ENCODE peak calls at places on chromosomes 13 and 19, in nine cellular contexts. T is endodermal cell, H is PC-9, D is pancreas, I is nephron progenitor cell, K is cardiac fibroblast, L is omental fat pad, X is MCF 10A, A is IMR-90. E is an unnamed sample.

GRCh38 chr13:73254827-73255226 is 196.0 kb downstream of the KLF5 start:
- DNase-seq in H (no peak), T (no peak), X (peak), I (no peak), A (no peak), K (no peak), D (no peak), L (no peak), E (no peak)

GRCh38 chr19:33845498-33845897 is 48.8 kb downstream of the KCTD15 start:
- DNase-seq in A (no peak), K (no peak), X (no peak), T (no peak), D (no peak), H (no peak), L (no peak), I (no peak), E (no peak)

GRCh38 chr13:74168263-74168675 is 34.1 kb upstream of the KLF12 start:
- DNase-seq in I (no peak), A (no peak), L (no peak), X (no peak), K (no peak), H (no peak), D (no peak), T (no peak), E (no peak)

GRCh38 chr13:80550856-80551532 is 210.1 kb upstream of the SPRY2 start:
- DNase-seq in I (no peak), K (peak), L (no peak), A (no peak), T (no peak), X (no peak), H (no peak), D (no peak), E (no peak)

GRCh38 chr19:16161848-16162247 is 11.5 kb downstream of the CIB3 start:
- DNase-seq in I (no peak), H (peak), L (no peak), K (peak), A (peak), D (no peak), X (peak), T (no peak), E (no peak)

GRCh38 chr19:22634450-22634827 is 315 bp downstream of the ZNF492 start:
- DNase-seq in T (no peak), I (no peak), L (no peak), H (no peak), X (no peak), K (no peak), A (no peak), D (no peak), E (no peak)

GRCh38 chr13:91381371-91381770 is 17.1 kb upstream of the GPC5 start:
- DNase-seq in H (no peak), A (peak), K (peak), D (no peak), I (no peak), L (no peak), X (no peak), T (no peak), E (no peak)

GRCh38 chr13:50916701-50917184 is 7.2 kb downstream of the RNASEH2B start:
- DNase-seq in A (no peak), L (no peak), X (no peak), I (no peak), K (no peak), T (no peak), H (no peak), D (no peak), E (no peak)

GRCh38 chr13:50366488-50367174 is 351.4 kb downstream of the KCNRG start:
- DNase-seq in L (no peak), I (no peak), D (no peak), H (no peak), K (no peak), T (no peak), X (no peak), A (no peak), E (no peak)

GRCh38 chr13:90706631-90707030 is 640.9 kb upstream of the MIR17HG start:
- DNase-seq in H (no peak), X (no peak), D (no peak), I (no peak), L (no peak), A (no peak), K (no peak), T (no peak), E (no peak)

GRCh38 chr19:17504456-17504855 is 7.0 kb upstream of the PGLS start:
- DNase-seq in K (no peak), H (no peak), I (no peak), A (no peak), T (no peak), L (no peak), X (no peak), D (no peak), E (no peak)

GRCh38 chr13:37490176-37490575 is 108.4 kb downstream of the POSTN start:
- DNase-seq in D (no peak), H (no peak), X (no peak), T (no peak), K (no peak), I (no peak), L (no peak), A (peak), E (no peak)

GRCh38 chr19:11963566-11964355 is 1.1 kb upstream of the ZNF763 start:
- DNase-seq in A (peak), I (peak), T (peak), K (peak), L (peak), H (peak), X (no peak), D (peak), E (peak)

GRCh38 chr19:14135985-14136508 is 342 bp downstream of the ASF1B start:
- DNase-seq in D (no peak), H (no peak), K (no peak), L (no peak), A (no peak), I (no peak), T (no peak), X (no peak), E (no peak)

GRCh38 chr19:23283925-23284324 is 33.7 kb upstream of the ZNF724 start:
- DNase-seq in X (peak), H (peak), D (peak), A (peak), K (peak), I (peak), T (peak), L (peak), E (no peak)

GRCh38 chr13:28778308-28779215 is 41.6 kb upstream of the MTUS2 start:
- DNase-seq in I (no peak), X (no peak), D (no peak), T (no peak), A (no peak), L (no peak), K (no peak), H (no peak), E (no peak)

GRCh38 chr13:78326608-78327007 is 276.7 kb downstream of the POU4F1 start:
- DNase-seq in A (no peak), I (no peak), D (no peak), K (no peak), T (no peak), L (no peak), H (no peak), X (peak), E (no peak)

GRCh38 chr13:112821340-112822055 is 131.7 kb downstream of the ATP11A start:
- DNase-seq in D (no peak), L (no peak), I (no peak), X (no peak), T (no peak), H (no peak), A (peak), K (no peak), E (no peak)

GRCh38 chr13:44191504-44192171 is 182.0 kb upstream of the SERP2 start:
- DNase-seq in D (no peak), K (peak), X (peak), I (peak), A (peak), T (peak), L (no peak), H (no peak), E (no peak)

GRCh38 chr19:49691243-49692101 is 556 bp downstream of the CPT1C start:
- DNase-seq in X (no peak), A (peak), T (peak), K (peak), L (no peak), I (peak), D (peak), H (no peak), E (peak)

GRCh38 chr19:3514930-3515329 is 8.8 kb downstream of the FZR1 start:
- DNase-seq in X (no peak), L (no peak), T (no peak), H (no peak), I (no peak), A (peak), K (no peak), D (no peak), E (no peak)

GRCh38 chr19:1006711-1007398 is 6.6 kb downstream of the GRIN3B start:
- DNase-seq in K (no peak), I (no peak), A (no peak), X (no peak), L (no peak), H (no peak), D (no peak), T (no peak), E (no peak)
- TF ChIP-seq CTCF in K (no peak), I (no peak), A (no peak), X (no peak), L (no peak), H (no peak), D (no peak), T (no peak), E (no peak)

DNA sequence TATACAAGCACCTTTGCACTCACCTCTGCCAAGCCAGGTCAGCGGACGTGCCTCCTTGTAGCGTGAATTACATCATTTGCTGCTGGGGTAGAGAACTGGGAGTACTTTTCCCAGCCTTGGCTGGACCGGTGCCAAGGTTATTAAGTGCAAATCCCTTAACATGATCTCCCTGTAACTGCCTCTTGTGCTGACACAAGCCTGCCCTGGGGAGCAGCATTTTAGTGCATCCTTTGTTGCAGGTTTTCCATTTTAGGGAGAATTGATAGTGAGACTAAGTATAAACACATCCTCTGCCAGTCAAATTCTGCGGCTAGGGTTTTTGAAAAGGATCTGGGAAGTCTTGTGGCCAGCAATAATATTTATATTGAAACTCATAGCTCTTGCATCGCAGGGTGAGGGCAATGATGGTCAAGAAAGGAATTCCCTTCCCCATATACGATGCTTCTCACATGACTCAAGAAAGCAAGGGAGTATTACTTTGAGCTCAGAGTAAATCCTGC is 32.7 kb upstream of the DCLK1 start:
- DNase-seq in I (peak), H (peak), A (peak), K (peak), L (no peak), T (no peak), D (peak), X (peak), E (no peak)
- TF ChIP-seq CTCF in I (no peak), H (no peak), A (no peak), K (no peak), L (no peak), T (no peak), D (no peak), X (no peak), E (no peak)

GRCh38 chr19:44865196-44865767 is 19.2 kb downstream of the NECTIN2 start:
- DNase-seq in K (no peak), D (no peak), T (no peak), I (no peak), H (no peak), L (no peak), X (no peak), A (no peak), E (no peak)
- TF ChIP-seq CTCF in K (no peak), D (no peak), T (no peak), I (no peak), H (no peak), L (no peak), X (no peak), A (no peak), E (no peak)

GRCh38 chr19:48010932-48011758 is 16.7 kb downstream of the ELSPBP1 start:
- DNase-seq in K (no peak), L (no peak), T (no peak), I (no peak), H (no peak), D (no peak), X (no peak), A (no peak), E (no peak)

GRCh38 chr19:48004236-48004635 is 9.8 kb downstream of the ELSPBP1 start:
- DNase-seq in A (no peak), H (no peak), T (no peak), I (no peak), D (no peak), K (no peak), L (no peak), X (no peak), E (no peak)

GRCh38 chr19:48000846-48001245 is 6.4 kb downstream of the ELSPBP1 start:
- DNase-seq in T (no peak), L (no peak), A (no peak), H (no peak), K (no peak), D (no peak), X (no peak), I (no peak), E (no peak)

DNA sequence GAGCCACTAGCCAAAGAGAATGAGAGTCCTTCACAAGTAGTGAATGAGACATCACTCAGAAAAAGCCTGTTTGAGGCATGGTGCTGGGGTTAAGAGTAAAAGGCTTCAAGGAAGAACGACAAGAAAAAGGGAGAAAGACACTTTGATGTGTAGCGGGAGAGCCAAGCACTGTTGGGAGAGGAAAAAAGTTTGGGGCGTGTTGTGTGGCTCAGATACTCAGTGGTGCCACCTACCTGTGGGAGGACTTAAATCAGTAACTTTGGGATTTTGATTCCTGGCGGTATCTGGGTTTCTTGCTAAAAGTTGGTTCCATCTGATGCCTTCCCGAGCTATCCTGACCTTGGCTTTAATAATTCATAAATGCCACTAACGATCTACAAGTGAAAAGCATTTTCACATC is 12.3 kb downstream of the ELSPBP1 start:
- DNase-seq in D (no peak), X (no peak), H (no peak), A (no peak), K (no peak), I (no peak), L (no peak), T (peak), E (no peak)
- TF ChIP-seq CTCF in D (no peak), X (peak), H (peak), A (no peak), K (peak), I (no peak), L (no peak), T (peak), E (no peak)

GRCh38 chr19:39356647-39357046 is 14.4 kb downstream of the SAMD4B start:
- DNase-seq in T (no peak), X (no peak), I (no peak), A (no peak), L (no peak), D (no peak), K (no peak), H (no peak), E (no peak)
- TF ChIP-seq CTCF in T (no peak), X (no peak), I (no peak), A (no peak), L (no peak), D (no peak), K (no peak), H (no peak), E (no peak)

GRCh38 chr13:26060366-26060765 is 8.6 kb upstream of the SHISA2 start:
- DNase-seq in D (no peak), T (peak), K (no peak), I (no peak), X (no peak), H (no peak), A (no peak), L (no peak), E (no peak)

GRCh38 chr13:26058704-26059103 is 6.9 kb upstream of the SHISA2 start:
- DNase-seq in K (no peak), X (no peak), L (no peak), I (no peak), T (peak), A (no peak), D (no peak), H (no peak), E (no peak)

GRCh38 chr13:26061947-26062346 is 10.1 kb upstream of the SHISA2 start:
- DNase-seq in I (no peak), L (no peak), D (no peak), K (peak), X (peak), T (no peak), H (no peak), A (peak), E (no peak)

GRCh38 chr13:26067601-26068000 is 15.8 kb upstream of the SHISA2 start:
- DNase-seq in H (no peak), I (no peak), A (no peak), D (no peak), T (no peak), X (no peak), L (no peak), K (no peak), E (no peak)

GRCh38 chr13:26062853-26063444 is 11.1 kb upstream of the SHISA2 start:
- DNase-seq in T (peak), H (no peak), X (peak), I (peak), K (peak), A (peak), D (no peak), L (no peak), E (no peak)
- TF ChIP-seq CTCF in T (peak), H (peak), X (peak), I (peak), K (peak), A (peak), D (peak), L (no peak), E (peak)

E was measured in mesothelial cell of epicardium.